ENCODE peak calls at places on chromosome 9, in seven cellular contexts. F is HCT116, M is DND-41, A is fibroblast of lung, R is IMR-90, C is H1, E is mesendoderm. P is an unnamed sample.

GRCh38 chr9:110687497-110687896 is 18.9 kb downstream of the MUSK start:
- DNase-seq in M (no peak), A (no peak), C (no peak), F (no peak), E (peak; percentile 7), R (no peak), P (no peak)

GRCh38 chr9:110650991-110651411 is 17.6 kb upstream of the MUSK start:
- DNase-seq in E (no peak), R (peak; percentile 99), M (no peak), F (no peak), A (peak; percentile 94), C (no peak), P (peak; percentile 39)

GRCh38 chr9:6592231-6592630 is 53.3 kb downstream of the GLDC start:
- DNase-seq in A (no peak), F (no peak), E (peak; percentile 82), R (no peak), M (no peak), C (no peak), P (no peak)

GRCh38 chr9:35798658-35799366 is 7.4 kb downstream of the NPR2 start:
- DNase-seq in R (peak; percentile 76), M (no peak), A (peak; percentile 62), E (peak; percentile 92), F (no peak), C (no peak), P (peak; percentile 95)

GRCh38 chr9:85941617-85941930 is 628 bp downstream of the NAA35 start:
- DNase-seq in R (no peak), A (no peak), F (no peak), E (no peak), C (no peak), M (no peak), P (no peak)

GRCh38 chr9:83521017-83521810 is 17.0 kb downstream of the FRMD3 start:
- DNase-seq in A (no peak), R (no peak), M (no peak), E (no peak), F (no peak), C (no peak), P (peak; percentile 19)

GRCh38 chr9:68711281-68711680 is 6.2 kb downstream of the PIP5K1B start:
- DNase-seq in E (no peak), M (no peak), R (no peak), F (no peak), C (no peak), A (no peak), P (no peak)

GRCh38 chr9:99031994-99032393 is 72.9 kb upstream of the TGFBR1 start:
- DNase-seq in R (no peak), M (no peak), C (no peak), E (no peak), F (no peak), A (no peak), P (no peak)

GRCh38 chr9:71521132-71521531 is 247.2 kb downstream of the CEMIP2 start:
- DNase-seq in R (no peak), A (no peak), E (no peak), M (no peak), C (no peak), F (no peak), P (no peak)

GRCh38 chr9:73916016-73916673 is 581.0 kb upstream of the RORB start:
- DNase-seq in E (peak; percentile 71), C (peak; percentile 48), F (no peak), A (peak; percentile 12), M (peak; percentile 31), R (no peak), P (peak; percentile 20)

GRCh38 chr9:129776938-129777768 is 24.3 kb upstream of the PTGES start:
- DNase-seq in C (no peak), F (peak; percentile 89), R (peak; percentile 100), M (peak; percentile 77), E (peak; percentile 88), A (peak; percentile 100), P (peak; percentile 99)

GRCh38 chr9:93291536-93292287 is 107.8 kb downstream of the WNK2 start:
- DNase-seq in A (no peak), F (no peak), R (no peak), E (no peak), M (no peak), C (no peak), P (no peak)

GRCh38 chr9:137441289-137441934 is at the start of gene ENTPD8:
- DNase-seq in R (no peak), M (no peak), C (peak; percentile 93), F (no peak), A (no peak), E (peak; percentile 64), P (peak; percentile 32)

GRCh38 chr9:112180387-112180881 is 5.3 kb upstream of the SUSD1 start:
- DNase-seq in R (no peak), C (no peak), E (peak; percentile 54), M (peak; percentile 80), F (no peak), A (peak; percentile 65), P (peak; percentile 53)

GRCh38 chr9:96317335-96317980 is 15.5 kb upstream of the HSD17B3 start:
- DNase-seq in F (peak; percentile 41), C (peak; percentile 66), R (peak; percentile 70), E (peak; percentile 72), M (peak; percentile 55), A (peak; percentile 45), P (peak; percentile 24)

GRCh38 chr9:112037281-112038016 is 137.6 kb downstream of the SUSD1 start:
- DNase-seq in M (peak; percentile 89), C (no peak), R (peak; percentile 94), F (no peak), A (peak; percentile 88), E (no peak), P (no peak)

GRCh38 chr9:94280409-94280989 is 21.4 kb downstream of the ZNF169 start:
- DNase-seq in E (no peak), R (no peak), C (no peak), A (no peak), M (no peak), F (no peak), P (no peak)

GRCh38 chr9:75027187-75028107 is 646 bp downstream of the CARNMT1 start:
- DNase-seq in R (peak; percentile 45), E (peak; percentile 56), F (peak; percentile 2), A (peak; percentile 44), M (peak; percentile 49), C (peak; percentile 79), P (peak; percentile 39)

GRCh38 chr9:116094846-116095245 is 58.7 kb upstream of the PAPPA start:
- DNase-seq in R (peak; percentile 67), E (no peak), C (no peak), M (no peak), F (no peak), A (peak; percentile 38), P (peak; percentile 65)

GRCh38 chr9:124487491-124488182 is 19.6 kb downstream of the NR5A1 start:
- DNase-seq in E (no peak), C (no peak), R (no peak), M (no peak), F (no peak), A (no peak), P (no peak)

GRCh38 chr9:106420511-106420944 is 442.4 kb upstream of the ZNF462 start:
- DNase-seq in F (no peak), A (peak; percentile 70), R (no peak), E (no peak), C (no peak), M (no peak), P (peak; percentile 51)

GRCh38 chr9:18441245-18441644 is 32.7 kb upstream of the ADAMTSL1 start:
- DNase-seq in R (peak; percentile 63), E (no peak), A (peak; percentile 52), F (no peak), C (no peak), M (no peak), P (no peak)

GRCh38 chr9:18438951-18439350 is 35.0 kb upstream of the ADAMTSL1 start:
- DNase-seq in A (no peak), F (no peak), R (no peak), C (no peak), M (no peak), E (peak; percentile 14), P (no peak)

GRCh38 chr9:18438300-18438925 is 35.5 kb upstream of the ADAMTSL1 start:
- DNase-seq in F (no peak), R (peak; percentile 44), M (no peak), C (peak; percentile 62), E (peak; percentile 83), A (peak; percentile 56), P (no peak)

GRCh38 chr9:18442629-18443491 is 31.1 kb upstream of the ADAMTSL1 start:
- DNase-seq in M (peak; percentile 61), A (peak; percentile 74), F (peak; percentile 43), R (peak; percentile 87), E (peak; percentile 92), C (peak; percentile 70), P (peak; percentile 64)

GRCh38 chr9:18437315-18438200 is 36.4 kb upstream of the ADAMTSL1 start:
- DNase-seq in E (peak; percentile 77), A (peak; percentile 50), R (peak; percentile 65), C (no peak), F (no peak), M (no peak), P (no peak)
- H3K4me2 ChIP-seq in E (no peak overlapping the region), A (peak overlapping the region; percentile 67), R (peak overlapping the region; percentile 46), C (peak overlapping the region; percentile 55), F (no peak overlapping the region), M (no peak overlapping the region), P (no peak overlapping the region)

DNA sequence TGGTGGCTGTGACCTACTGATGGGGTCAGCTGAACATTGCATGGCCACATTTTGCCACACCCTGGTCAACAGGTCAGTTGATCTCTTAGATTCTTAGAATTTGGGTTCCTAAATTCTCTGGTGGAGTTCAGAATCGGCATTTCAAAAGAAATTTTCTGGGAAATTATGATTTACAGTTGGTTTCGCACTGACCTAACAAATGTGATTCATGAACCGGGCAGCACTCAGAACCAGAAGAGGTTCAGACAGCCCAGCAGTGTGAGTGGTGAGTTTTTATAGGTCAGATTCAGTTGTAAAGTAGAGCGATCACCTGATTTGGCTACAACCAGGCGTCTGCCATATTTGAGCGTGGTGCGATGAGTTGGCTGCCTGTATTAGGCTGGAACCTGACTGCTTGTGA is 163.7 kb upstream of the GAS1 start:
- DNase-seq in E (no peak), C (no peak), A (no peak), F (no peak), R (no peak), M (no peak), P (no peak)
- H3K4me2 ChIP-seq in E (no peak overlapping the region), C (no peak overlapping the region), A (no peak overlapping the region), F (no peak overlapping the region), R (no peak overlapping the region), M (no peak overlapping the region), P (no peak overlapping the region)

GRCh38 chr9:81371824-81372223 is 317.5 kb downstream of the TLE1 start:
- DNase-seq in F (no peak), R (no peak), A (no peak), E (no peak), C (no peak), M (no peak), P (no peak)

GRCh38 chr9:81374459-81374858 is 314.9 kb downstream of the TLE1 start:
- DNase-seq in E (no peak), A (no peak), F (no peak), M (no peak), R (no peak), C (no peak), P (no peak)

GRCh38 chr9:81370650-81371049 is 318.7 kb downstream of the TLE1 start:
- DNase-seq in E (no peak), F (no peak), C (no peak), M (no peak), A (no peak), R (no peak), P (no peak)

GRCh38 chr9:81373294-81373693 is 316.1 kb downstream of the TLE1 start:
- DNase-seq in E (no peak), A (no peak), C (no peak), R (no peak), M (no peak), F (no peak), P (no peak)

GRCh38 chr9:81372628-81373191 is 316.6 kb downstream of the TLE1 start:
- DNase-seq in F (no peak), R (no peak), E (no peak), M (no peak), C (no peak), A (peak; percentile 34), P (no peak)
- H3K4me2 ChIP-seq in F (no peak overlapping the region), R (no peak overlapping the region), E (no peak overlapping the region), M (no peak overlapping the region), C (no peak overlapping the region), A (no peak overlapping the region), P (no peak overlapping the region)

GRCh38 chr9:105151686-105151995 is 92.8 kb upstream of the SLC44A1 start:
- DNase-seq in E (no peak), A (no peak), M (no peak), F (no peak), R (no peak), C (no peak), P (no peak)
- H3K4me2 ChIP-seq in E (no peak overlapping the region), A (no peak overlapping the region), M (no peak overlapping the region), F (peak overlapping the region; percentile 41), R (peak overlapping the region; percentile 25), C (no peak overlapping the region), P (peak overlapping the region; percentile 24)